ENCODE peak calls at places on chromosome 20, in ten cellular contexts. G, I, Q, E, B, M, R, O, P and S are unnamed samples.

GRCh38 chr20:35953411-35954199 is 697 bp downstream of the SCAND1 start:
- DNase-seq in B (peak), E (peak), M (no peak), I (peak), R (peak), O (peak), Q (peak), P (no peak), G (peak), S (peak)

GRCh38 chr20:25090492-25091429 is 8.8 kb upstream of the VSX1 start:
- DNase-seq in O (no peak), Q (no peak), P (no peak), E (peak), R (no peak), M (no peak), G (no peak), I (no peak), B (no peak), S (no peak)

GRCh38 chr20:59173938-59174496 is 10.4 kb downstream of the ZNF831 start:
- DNase-seq in R (no peak), I (peak), E (no peak), M (no peak), B (no peak), G (no peak), O (no peak), P (no peak), Q (no peak), S (no peak)

GRCh38 chr20:8930691-8931090 is 138.2 kb upstream of the PLCB4 start:
- DNase-seq in R (no peak), O (no peak), Q (no peak), G (no peak), B (no peak), I (no peak), M (no peak), P (no peak), E (no peak), S (no peak)

GRCh38 chr20:4814696-4815252 is 93.1 kb downstream of the PRND start:
- DNase-seq in Q (no peak), P (no peak), I (no peak), R (no peak), O (peak), E (peak), B (peak), G (no peak), M (no peak), S (no peak)

GRCh38 chr20:4159765-4160490 is 144.6 kb upstream of the RNF24 start:
- DNase-seq in O (no peak), R (no peak), G (no peak), E (no peak), Q (no peak), P (no peak), M (no peak), I (no peak), B (no peak), S (no peak)

GRCh38 chr20:12640255-12640654 is 368.5 kb upstream of the SPTLC3 start:
- DNase-seq in P (no peak), B (no peak), R (no peak), E (peak), O (no peak), I (no peak), M (no peak), Q (no peak), G (no peak), S (no peak)

GRCh38 chr20:48040051-48040450 is 254.8 kb upstream of the SULF2 start:
- DNase-seq in I (no peak), Q (no peak), P (no peak), G (no peak), E (no peak), B (no peak), R (no peak), M (no peak), O (no peak), S (no peak)

GRCh38 chr20:3406481-3407425 is 716 bp downstream of the DNAAF9 start:
- DNase-seq in G (peak), M (no peak), Q (peak), O (peak), R (peak), E (peak), B (peak), P (no peak), I (peak), S (peak)

GRCh38 chr20:41171736-41172295 is 34.5 kb downstream of the PLCG1 start:
- DNase-seq in G (no peak), I (peak), E (peak), B (peak), Q (no peak), P (no peak), M (no peak), R (no peak), O (peak), S (no peak)

GRCh38 chr20:23145281-23145700 is 59.2 kb upstream of the CD93 start:
- DNase-seq in I (no peak), G (no peak), P (no peak), Q (no peak), B (no peak), E (peak), M (no peak), R (no peak), O (peak), S (no peak)

GRCh38 chr20:15951711-15952110 is 621.5 kb downstream of the KIF16B start:
- DNase-seq in R (no peak), I (no peak), P (no peak), O (no peak), B (no peak), M (no peak), Q (no peak), E (no peak), G (no peak), S (no peak)

GRCh38 chr20:7792131-7792869 is 148.0 kb downstream of the HAO1 start:
- DNase-seq in O (no peak), B (no peak), Q (no peak), E (no peak), I (no peak), G (no peak), M (no peak), P (no peak), R (no peak), S (no peak)

GRCh38 chr20:38700926-38701325 is 23.4 kb upstream of the SLC32A1 start:
- DNase-seq in O (no peak), B (no peak), E (no peak), P (no peak), I (no peak), R (no peak), M (no peak), G (no peak), Q (no peak), S (no peak)

GRCh38 chr20:61666471-61666832 is 399.2 kb downstream of the TAF4 start:
- DNase-seq in E (no peak), I (no peak), O (no peak), P (no peak), G (no peak), B (no peak), Q (no peak), M (no peak), R (no peak), S (no peak)

GRCh38 chr20:32743237-32744112 is at the start of gene COMMD7:
- DNase-seq in Q (peak), P (no peak), I (peak), G (peak), M (no peak), B (peak), E (peak), O (peak), R (peak), S (peak)

GRCh38 chr20:59690101-59690500 is 85.8 kb downstream of the PHACTR3 start:
- DNase-seq in G (no peak), E (no peak), Q (no peak), P (no peak), I (no peak), R (no peak), B (no peak), O (no peak), M (no peak), S (no peak)

GRCh38 chr20:10447028-10447427 is 11.9 kb downstream of the SLX4IP start:
- DNase-seq in M (peak), G (peak), O (no peak), B (peak), I (no peak), R (peak), P (peak), Q (no peak), E (peak), S (no peak)

GRCh38 chr20:57872816-57873409 is 163.1 kb upstream of the PMEPA1 start:
- DNase-seq in G (no peak), R (no peak), E (no peak), I (no peak), Q (no peak), M (no peak), P (no peak), B (no peak), O (no peak), S (no peak)

GRCh38 chr20:5735845-5736530 is 14.2 kb upstream of the SHLD1 start:
- DNase-seq in P (no peak), R (no peak), O (no peak), M (no peak), B (no peak), Q (no peak), G (no peak), E (no peak), I (no peak), S (no peak)

GRCh38 chr20:24838551-24839530 is 110.2 kb upstream of the CST7 start:
- DNase-seq in Q (no peak), G (no peak), O (no peak), B (no peak), I (no peak), E (no peak), P (no peak), M (no peak), R (no peak), S (no peak)

GRCh38 chr20:15061955-15062354 is 724.5 kb upstream of the FLRT3 start:
- DNase-seq in O (no peak), P (no peak), M (no peak), B (no peak), E (no peak), I (peak), G (no peak), R (no peak), Q (peak), S (no peak)

GRCh38 chr20:57818418-57818817 is 108.6 kb upstream of the PMEPA1 start:
- DNase-seq in O (no peak), G (no peak), E (no peak), M (no peak), R (peak), B (no peak), Q (no peak), P (no peak), I (no peak), S (no peak)

GRCh38 chr20:31967830-31968249 is at the start of gene XKR7:
- DNase-seq in P (no peak), G (peak), I (no peak), B (no peak), R (peak), O (no peak), Q (peak), M (no peak), E (no peak), S (no peak)

GRCh38 chr20:20360464-20360863 is 7.4 kb upstream of the INSM1 start:
- DNase-seq in R (peak), P (peak), M (peak), G (peak), E (peak), B (peak), Q (peak), I (no peak), O (no peak), S (peak)

GRCh38 chr20:25484224-25484846 is 76.9 kb downstream of the GINS1 start:
- DNase-seq in B (no peak), I (peak), O (no peak), R (no peak), E (no peak), G (no peak), P (no peak), Q (peak), M (no peak), S (peak)

GRCh38 chr20:61771805-61772350 is 293.8 kb downstream of the TAF4 start:
- DNase-seq in B (no peak), Q (no peak), E (no peak), R (no peak), I (no peak), P (no peak), M (no peak), O (peak), G (no peak), S (no peak)

GRCh38 chr20:31523361-31524283 is 9.4 kb downstream of the HM13 start:
- DNase-seq in I (no peak), B (no peak), R (no peak), P (no peak), E (no peak), Q (no peak), G (no peak), M (no peak), O (no peak), S (no peak)

GRCh38 chr20:63775096-63775978 is 35.8 kb downstream of the SLC2A4RG start:
- DNase-seq in R (peak), G (peak), E (no peak), M (no peak), B (no peak), P (no peak), I (no peak), Q (peak), O (peak), S (no peak)

GRCh38 chr20:44089987-44090674 is 96.9 kb downstream of the JPH2 start:
- DNase-seq in E (peak), R (no peak), I (no peak), O (no peak), B (no peak), M (peak), Q (no peak), P (no peak), G (peak), S (no peak)

GRCh38 chr20:63005862-63006564 is 751 bp downstream of the BHLHE23 start:
- DNase-seq in G (no peak), I (no peak), E (no peak), O (no peak), M (no peak), Q (peak), P (no peak), B (no peak), R (no peak), S (no peak)

GRCh38 chr20:43941476-43942212 is 27.0 kb downstream of the TOX2 start:
- DNase-seq in G (no peak), Q (no peak), B (no peak), M (no peak), R (no peak), I (no peak), P (no peak), E (peak), O (no peak), S (no peak)

GRCh38 chr20:62040933-62041332 is 24.7 kb downstream of the TAF4 start:
- DNase-seq in P (no peak), B (no peak), G (no peak), O (no peak), M (no peak), I (no peak), Q (no peak), E (no peak), R (no peak), S (no peak)

GRCh38 chr20:8309638-8310037 is 177.6 kb downstream of the PLCB1 start:
- DNase-seq in Q (peak), P (no peak), B (no peak), E (no peak), O (no peak), G (no peak), I (no peak), M (no peak), R (no peak), S (no peak)

GRCh38 chr20:64268180-64268579 is 12.6 kb downstream of the PCMTD2 start:
- DNase-seq in R (no peak), M (no peak), O (no peak), P (no peak), G (no peak), E (no peak), B (no peak), I (no peak), Q (peak), S (no peak)

GRCh38 chr20:60968853-60969720 is 283.0 kb upstream of the CDH4 start:
- DNase-seq in R (no peak), G (no peak), M (no peak), P (no peak), E (no peak), O (no peak), I (no peak), B (no peak), Q (no peak), S (no peak)

GRCh38 chr20:24773751-24774201 is 175.3 kb upstream of the CST7 start:
- DNase-seq in Q (no peak), B (peak), O (peak), G (no peak), R (no peak), E (no peak), M (no peak), I (no peak), P (no peak), S (no peak)

GRCh38 chr20:63552481-63553249 is 1.3 kb upstream of the FNDC11 start:
- DNase-seq in I (no peak), G (peak), E (no peak), B (no peak), M (no peak), P (no peak), Q (peak), O (no peak), R (no peak), S (no peak)

GRCh38 chr20:2101057-2101934 is at the start of gene STK35:
- DNase-seq in O (peak), P (no peak), G (no peak), E (peak), Q (peak), B (no peak), R (peak), I (peak), M (peak), S (peak)

GRCh38 chr20:2101935-2102584 is 433 bp downstream of the STK35 start:
- DNase-seq in R (peak), Q (peak), G (peak), P (peak), I (peak), M (peak), B (peak), O (peak), E (peak), S (peak)

GRCh38 chr20:2103454-2104153 is 2.0 kb downstream of the STK35 start:
- DNase-seq in P (no peak), O (no peak), M (no peak), I (no peak), R (peak), Q (peak), E (no peak), G (no peak), B (no peak), S (no peak)

GRCh38 chr20:2102585-2103453 is 1.2 kb downstream of the STK35 start:
- DNase-seq in B (peak), Q (peak), E (peak), G (peak), O (peak), I (peak), R (peak), M (peak), P (no peak), S (peak)

GRCh38 chr20:2104236-2104635 is 2.6 kb downstream of the STK35 start:
- DNase-seq in B (no peak), P (no peak), R (no peak), M (no peak), O (no peak), I (no peak), G (no peak), E (no peak), Q (no peak), S (no peak)
- H3K27ac ChIP-seq in B (peak), P (peak), R (no peak), M (no peak), O (no peak), I (no peak), G (no peak), E (peak), Q (no peak), S (no peak)

GRCh38 chr20:50577175-50578018 is 67.2 kb downstream of the PTPN1 start:
- DNase-seq in E (peak), G (no peak), R (peak), I (peak), O (no peak), P (no peak), Q (no peak), M (no peak), B (peak), S (peak)
- TF ChIP-seq POLR2AphosphoS5 in E (peak), G (no peak), R (no peak), I (peak), O (no peak), P (no peak), Q (no peak), M (no peak), B (peak), S (peak)

GRCh38 chr20:50513169-50514034 is 3.2 kb downstream of the PTPN1 start:
- DNase-seq in I (no peak), O (no peak), G (no peak), P (no peak), E (no peak), B (no peak), Q (no peak), M (no peak), R (no peak), S (no peak)
- H3K27ac ChIP-seq in I (peak), O (peak), G (peak), P (peak), E (peak), B (peak), Q (no peak), M (no peak), R (no peak), S (no peak)

GRCh38 chr20:45779011-45779915 is 12.4 kb downstream of the WFDC3 start:
- DNase-seq in Q (no peak), B (peak), M (peak), O (peak), I (peak), P (peak), E (peak), R (no peak), G (no peak), S (peak)
- TF ChIP-seq POLR2AphosphoS5 in Q (no peak), B (peak), M (no peak), O (peak), I (peak), P (peak), E (peak), R (peak), G (no peak), S (peak)

GRCh38 chr20:45322952-45323383 is 14.9 kb upstream of the MATN4 start:
- DNase-seq in M (peak), P (no peak), R (no peak), Q (no peak), E (peak), I (no peak), B (peak), G (no peak), O (no peak), S (peak)
- H3K27ac ChIP-seq in M (no peak), P (no peak), R (no peak), Q (no peak), E (peak), I (no peak), B (peak), G (no peak), O (no peak), S (no peak)

GRCh38 chr20:50141811-50142561 is 11.5 kb downstream of the PEDS1 start:
- DNase-seq in G (no peak), E (no peak), P (no peak), Q (no peak), R (no peak), B (no peak), M (no peak), I (no peak), O (no peak), S (peak)
- TF ChIP-seq POLR2AphosphoS5 in G (no peak), E (no peak), P (no peak), Q (no peak), R (no peak), B (no peak), M (no peak), I (no peak), O (no peak), S (peak)

GRCh38 chr20:53829086-53829703 is 235.6 kb upstream of the ZNF217 start:
- DNase-seq in O (no peak), R (no peak), G (peak), P (peak), I (no peak), Q (no peak), E (no peak), B (no peak), M (peak), S (no peak)
- H3K27ac ChIP-seq in O (peak), R (peak), G (peak), P (peak), I (peak), Q (peak), E (peak), B (peak), M (peak), S (peak)

DNA sequence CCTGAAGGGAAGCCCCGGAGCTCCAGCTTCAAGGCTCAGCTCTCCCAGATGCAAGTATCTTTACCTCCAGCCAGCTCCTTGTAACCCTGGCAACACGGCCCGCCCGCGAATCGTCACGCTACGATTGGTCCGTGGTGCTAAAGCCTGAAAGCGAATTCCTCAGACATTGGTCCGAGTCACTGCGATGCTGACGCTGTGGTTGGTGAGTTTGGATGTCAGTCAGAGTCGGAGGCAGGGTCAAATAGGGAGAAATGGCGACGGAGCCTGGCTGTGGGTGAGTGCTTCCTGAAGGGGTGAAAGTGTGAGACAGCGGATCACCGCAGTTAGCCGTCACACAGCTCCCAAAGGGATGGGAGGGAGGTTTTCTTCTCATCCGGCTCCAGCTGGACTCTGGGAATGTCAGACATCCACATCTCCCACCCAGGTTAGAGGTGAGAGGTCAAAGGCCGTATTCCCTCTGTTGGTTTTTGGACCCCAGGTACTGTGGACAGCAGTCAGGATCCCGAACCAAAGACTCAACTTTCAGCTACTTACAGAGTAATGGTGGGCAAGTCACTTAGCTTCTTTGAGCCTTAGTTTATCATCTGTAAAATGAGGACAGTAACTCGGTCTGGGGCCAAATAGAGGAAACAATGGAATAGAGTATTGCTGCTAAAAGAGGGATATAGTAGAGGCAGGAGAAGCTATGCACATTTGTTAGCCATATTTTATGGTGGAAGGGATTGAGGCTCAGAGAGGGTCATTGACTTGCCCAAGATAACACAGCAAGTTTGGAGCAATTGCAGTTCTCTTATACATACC is at the start of gene ZSWIM1:
- DNase-seq in E (peak), R (peak), P (peak), I (peak), Q (peak), G (peak), B (peak), M (peak), O (peak), S (peak)
- TF ChIP-seq POLR2AphosphoS5 in E (peak), R (peak), P (peak), I (peak), Q (peak), G (peak), B (peak), M (peak), O (no peak), S (peak)